ENCODE peak calls at places on chromosomes 4 and X, in five cellular contexts. J is CD8-positive, alpha-beta memory T cell; U is fibroblast of the aortic adventitia; T is WERI-Rb-1; E is lung. P is an unnamed sample.

GRCh38 chr4:55336138-55337034 is 9.7 kb upstream of the SRD5A3 start:
- DNase-seq in E (peak), T (no peak), U (no peak), J (no peak), P (no peak)

GRCh38 chrX:56572975-56573374 is 9.5 kb downstream of the UBQLN2 start:
- DNase-seq in T (no peak), U (no peak), J (peak), E (no peak), P (no peak)

GRCh38 chr4:15162046-15162445 is 159.8 kb downstream of the CPEB2 start:
- DNase-seq in T (no peak), U (no peak), E (no peak), J (no peak), P (no peak)

GRCh38 chr4:169327951-169328350 is 57.2 kb upstream of the SH3RF1 start:
- DNase-seq in T (no peak), E (no peak), J (no peak), U (no peak), P (no peak)

GRCh38 chrX:106263817-106264216 is 95.7 kb downstream of the PWWP3B start:
- DNase-seq in E (no peak), T (no peak), J (no peak), U (no peak), P (no peak)

GRCh38 chrX:10741003-10741402 is 120.6 kb upstream of the MID1 start:
- DNase-seq in U (no peak), E (no peak), J (no peak), T (no peak), P (no peak)

GRCh38 chr4:189769131-189769530 is 171.5 kb upstream of the FRG1 start:
- DNase-seq in E (no peak), T (no peak), U (no peak), J (no peak), P (no peak)

GRCh38 chrX:110944323-110944761 is 148.7 kb upstream of the CHRDL1 start:
- DNase-seq in E (no peak), J (no peak), T (no peak), U (no peak), P (peak)

GRCh38 chr4:43564601-43565000 is 672.1 kb downstream of the GRXCR1 start:
- DNase-seq in J (no peak), U (no peak), E (no peak), T (peak), P (no peak)

GRCh38 chr4:122003335-122003734 is 51.5 kb upstream of the TRPC3 start:
- DNase-seq in T (peak), U (peak), J (peak), E (no peak), P (no peak)

GRCh38 chr4:127140306-127140705 is 492.5 kb upstream of the INTU start:
- DNase-seq in U (no peak), T (no peak), J (no peak), E (no peak), P (no peak)

GRCh38 chr4:71732706-71733105 is 51.2 kb downstream of the GC start:
- DNase-seq in T (no peak), E (no peak), U (peak), J (no peak), P (no peak)

GRCh38 chr4:110533940-110534339 is 58.0 kb downstream of the ENPEP start:
- DNase-seq in T (no peak), E (no peak), J (no peak), U (peak), P (no peak)

GRCh38 chr4:100895572-100896197 is 377.9 kb upstream of the EMCN start:
- DNase-seq in E (no peak), T (no peak), J (peak), U (peak), P (no peak)
- H3K4me3 ChIP-seq in E (no peak), T (no peak), J (peak), U (peak), P (no peak)

GRCh38 chrX:109709129-109709631 is 23.9 kb downstream of the ACSL4 start:
- DNase-seq in J (no peak), T (no peak), U (peak), E (no peak), P (no peak)
- H3K4me3 ChIP-seq in J (no peak), T (no peak), U (no peak), E (no peak), P (no peak)

GRCh38 chr4:75432683-75433082 is 81.5 kb downstream of the RCHY1 start:
- DNase-seq in E (no peak), T (peak), U (peak), J (no peak), P (no peak)

GRCh38 chr4:75429208-75429607 is 85.0 kb downstream of the RCHY1 start:
- DNase-seq in U (no peak), J (no peak), E (no peak), T (no peak), P (no peak)

GRCh38 chr4:75434105-75434504 is 80.1 kb downstream of the RCHY1 start:
- DNase-seq in T (no peak), E (no peak), J (no peak), U (no peak), P (no peak)
- H3K4me3 ChIP-seq in T (no peak), E (no peak), J (no peak), U (no peak), P (no peak)

DNA sequence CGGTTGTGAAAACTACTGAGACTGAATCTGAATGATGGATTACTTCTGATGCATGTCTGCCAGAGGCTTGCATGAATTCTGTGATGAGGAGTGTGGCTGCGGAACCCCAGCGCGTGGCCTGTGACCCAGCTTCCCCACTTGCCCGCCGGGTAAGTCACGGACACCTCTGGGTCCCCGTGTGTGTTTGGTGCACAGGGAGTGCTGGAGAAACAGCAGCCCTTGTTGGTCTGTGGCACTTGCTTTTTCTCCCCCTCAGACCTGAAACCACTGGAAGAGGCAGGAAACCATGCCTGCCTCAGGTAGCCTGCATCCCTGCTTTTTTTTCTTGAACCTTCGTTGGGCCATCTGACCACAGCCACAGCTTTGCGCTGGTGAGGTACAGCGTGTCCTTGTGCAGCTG is 51.9 kb upstream of the TADA2B start:
- DNase-seq in U (no peak), T (no peak), J (no peak), E (no peak), P (no peak)
- H3K4me3 ChIP-seq in U (peak), T (no peak), J (no peak), E (no peak), P (no peak)

GRCh38 chr4:140099993-140100392 is 54.0 kb downstream of the MAML3 start:
- DNase-seq in E (no peak), T (peak), J (no peak), U (no peak), P (no peak)
- H3K4me3 ChIP-seq in E (no peak), T (no peak), J (no peak), U (no peak), P (no peak)

DNA sequence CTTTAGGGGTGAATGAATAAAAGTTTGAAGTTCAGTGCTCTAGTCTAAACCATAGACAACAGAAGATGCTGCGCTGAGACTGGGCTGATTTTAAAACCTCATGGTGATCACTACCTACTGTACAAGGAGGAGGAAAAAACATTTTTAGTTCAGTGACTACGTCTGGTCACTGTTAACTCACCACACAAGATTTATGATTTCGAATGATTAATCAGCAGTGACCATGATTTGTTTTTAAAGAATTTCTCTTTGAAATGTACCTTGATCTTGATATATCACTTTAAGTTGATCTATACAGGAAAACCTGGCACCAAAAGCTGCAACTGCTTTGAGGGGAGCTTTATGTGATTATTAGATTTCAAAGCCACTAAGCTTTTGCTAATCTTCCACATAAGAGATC is 286.3 kb downstream of the PDGFC start:
- DNase-seq in T (peak), E (no peak), J (no peak), U (no peak), P (no peak)
- H3K4me3 ChIP-seq in T (no peak), E (no peak), J (no peak), U (no peak), P (no peak)

GRCh38 chrX:48467331-48467761 is 2.7 kb downstream of the SLC38A5 start:
- DNase-seq in T (peak), J (no peak), U (no peak), E (no peak), P (no peak)
- H3K4me3 ChIP-seq in T (peak), J (peak), U (peak), E (no peak), P (peak)

DNA sequence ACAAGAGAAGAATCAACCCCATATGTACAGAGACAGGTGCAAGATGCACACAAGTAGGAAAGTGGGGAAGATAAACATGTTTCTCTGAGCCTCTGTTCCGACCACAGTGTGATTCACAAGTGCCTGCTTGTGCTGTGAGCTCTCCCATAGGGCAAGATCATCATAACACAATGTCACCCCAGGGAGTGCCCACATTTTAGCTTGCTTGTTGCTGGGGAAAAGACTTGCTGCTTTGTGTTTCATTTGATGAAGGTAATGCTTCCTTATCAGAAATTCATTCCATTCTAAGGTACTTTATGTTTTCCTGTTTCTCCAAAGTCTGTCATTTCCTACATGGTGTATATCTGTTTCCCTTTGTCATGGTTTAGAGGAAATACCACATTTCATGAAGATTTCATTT is 304.5 kb upstream of the DIPK2B start:
- DNase-seq in U (peak), J (no peak), E (no peak), T (no peak), P (no peak)
- H3K4me3 ChIP-seq in U (no peak), J (no peak), E (no peak), T (no peak), P (no peak)